ENCODE peak calls at places on chromosome 20, in seven cellular contexts. One of them, this sample, is unnamed.

GRCh38 chr20:31684153-31685003 is 38.3 kb downstream of the BCL2L1 start:
- DNase-seq in T1000: no peak
- DNase-seq in T-helper 2 cell: no peak
- DNase-seq in non-pigmented ciliary epithelial cell: no peak
- DNase-seq in mammary epithelial cell: no peak
- DNase-seq in CD8-positive, alpha-beta memory T cell: no peak
- DNase-seq in stimulated activated CD4-positive, alpha-beta T cell treated with anti-CD3 and anti-CD28 coated beads, Interleukin-1b, Interleukin-23, amount 100 ng/mL, for 4 hours: no peak
- DNase-seq in this sample: no peak

GRCh38 chr20:10271470-10272219 is 53.0 kb downstream of the SNAP25 start:
- DNase-seq in T1000: no peak
- DNase-seq in T-helper 2 cell: no peak
- DNase-seq in non-pigmented ciliary epithelial cell: no peak
- DNase-seq in mammary epithelial cell: no peak
- DNase-seq in CD8-positive, alpha-beta memory T cell: no peak
- DNase-seq in stimulated activated CD4-positive, alpha-beta T cell treated with anti-CD3 and anti-CD28 coated beads, Interleukin-1b, Interleukin-23, amount 100 ng/mL, for 4 hours: no peak
- DNase-seq in this sample: no peak

GRCh38 chr20:45934046-45934586 is 367 bp upstream of the PCIF1 start:
- DNase-seq in T1000: no peak
- DNase-seq in T-helper 2 cell: peak
- DNase-seq in non-pigmented ciliary epithelial cell: no peak
- DNase-seq in mammary epithelial cell: no peak
- DNase-seq in CD8-positive, alpha-beta memory T cell: peak
- DNase-seq in stimulated activated CD4-positive, alpha-beta T cell treated with anti-CD3 and anti-CD28 coated beads, Interleukin-1b, Interleukin-23, amount 100 ng/mL, for 4 hours: no peak
- DNase-seq in this sample: no peak

GRCh38 chr20:24480523-24480922 is 11.1 kb downstream of the SYNDIG1 start:
- DNase-seq in T1000: no peak
- DNase-seq in T-helper 2 cell: no peak
- DNase-seq in non-pigmented ciliary epithelial cell: no peak
- DNase-seq in mammary epithelial cell: no peak
- DNase-seq in CD8-positive, alpha-beta memory T cell: no peak
- DNase-seq in stimulated activated CD4-positive, alpha-beta T cell treated with anti-CD3 and anti-CD28 coated beads, Interleukin-1b, Interleukin-23, amount 100 ng/mL, for 4 hours: no peak
- DNase-seq in this sample: no peak

GRCh38 chr20:5168582-5169396 is 42.0 kb downstream of the CDS2 start:
- DNase-seq in T1000: peak
- DNase-seq in T-helper 2 cell: no peak
- DNase-seq in non-pigmented ciliary epithelial cell: no peak
- DNase-seq in mammary epithelial cell: peak
- DNase-seq in CD8-positive, alpha-beta memory T cell: no peak
- DNase-seq in stimulated activated CD4-positive, alpha-beta T cell treated with anti-CD3 and anti-CD28 coated beads, Interleukin-1b, Interleukin-23, amount 100 ng/mL, for 4 hours: no peak
- DNase-seq in this sample: no peak

GRCh38 chr20:62925420-62926228 is 681 bp downstream of the DIDO1 start:
- DNase-seq in T1000: no peak
- DNase-seq in T-helper 2 cell: peak
- DNase-seq in non-pigmented ciliary epithelial cell: no peak
- DNase-seq in mammary epithelial cell: peak
- DNase-seq in CD8-positive, alpha-beta memory T cell: peak
- DNase-seq in stimulated activated CD4-positive, alpha-beta T cell treated with anti-CD3 and anti-CD28 coated beads, Interleukin-1b, Interleukin-23, amount 100 ng/mL, for 4 hours: peak
- DNase-seq in this sample: no peak

GRCh38 chr20:11117808-11118528 is 444.2 kb upstream of the JAG1 start:
- DNase-seq in T1000: peak
- DNase-seq in T-helper 2 cell: no peak
- DNase-seq in non-pigmented ciliary epithelial cell: peak
- DNase-seq in mammary epithelial cell: peak
- DNase-seq in CD8-positive, alpha-beta memory T cell: no peak
- DNase-seq in stimulated activated CD4-positive, alpha-beta T cell treated with anti-CD3 and anti-CD28 coated beads, Interleukin-1b, Interleukin-23, amount 100 ng/mL, for 4 hours: no peak
- DNase-seq in this sample: no peak

GRCh38 chr20:1345030-1345755 is 16.3 kb upstream of the SDCBP2 start:
- DNase-seq in T1000: no peak
- DNase-seq in T-helper 2 cell: no peak
- DNase-seq in non-pigmented ciliary epithelial cell: no peak
- DNase-seq in mammary epithelial cell: no peak
- DNase-seq in CD8-positive, alpha-beta memory T cell: no peak
- DNase-seq in stimulated activated CD4-positive, alpha-beta T cell treated with anti-CD3 and anti-CD28 coated beads, Interleukin-1b, Interleukin-23, amount 100 ng/mL, for 4 hours: no peak
- DNase-seq in this sample: no peak

GRCh38 chr20:57598060-57598459 is 22.2 kb downstream of the ZBP1 start:
- DNase-seq in T1000: no peak
- DNase-seq in T-helper 2 cell: no peak
- DNase-seq in non-pigmented ciliary epithelial cell: no peak
- DNase-seq in mammary epithelial cell: no peak
- DNase-seq in CD8-positive, alpha-beta memory T cell: no peak
- DNase-seq in stimulated activated CD4-positive, alpha-beta T cell treated with anti-CD3 and anti-CD28 coated beads, Interleukin-1b, Interleukin-23, amount 100 ng/mL, for 4 hours: no peak
- DNase-seq in this sample: no peak

GRCh38 chr20:53767206-53767924 is 173.7 kb upstream of the ZNF217 start:
- DNase-seq in T1000: no peak
- DNase-seq in T-helper 2 cell: no peak
- DNase-seq in non-pigmented ciliary epithelial cell: no peak
- DNase-seq in mammary epithelial cell: no peak
- DNase-seq in CD8-positive, alpha-beta memory T cell: no peak
- DNase-seq in stimulated activated CD4-positive, alpha-beta T cell treated with anti-CD3 and anti-CD28 coated beads, Interleukin-1b, Interleukin-23, amount 100 ng/mL, for 4 hours: no peak
- DNase-seq in this sample: no peak

GRCh38 chr20:44089987-44090674 is 96.9 kb downstream of the JPH2 start:
- DNase-seq in T1000: peak
- DNase-seq in T-helper 2 cell: no peak
- DNase-seq in non-pigmented ciliary epithelial cell: peak
- DNase-seq in mammary epithelial cell: peak
- DNase-seq in CD8-positive, alpha-beta memory T cell: no peak
- DNase-seq in stimulated activated CD4-positive, alpha-beta T cell treated with anti-CD3 and anti-CD28 coated beads, Interleukin-1b, Interleukin-23, amount 100 ng/mL, for 4 hours: no peak
- DNase-seq in this sample: no peak

GRCh38 chr20:45867811-45868176 is 10.4 kb downstream of the ZSWIM3 start:
- DNase-seq in T1000: peak
- DNase-seq in T-helper 2 cell: no peak
- DNase-seq in non-pigmented ciliary epithelial cell: no peak
- DNase-seq in mammary epithelial cell: peak
- DNase-seq in CD8-positive, alpha-beta memory T cell: no peak
- DNase-seq in stimulated activated CD4-positive, alpha-beta T cell treated with anti-CD3 and anti-CD28 coated beads, Interleukin-1b, Interleukin-23, amount 100 ng/mL, for 4 hours: no peak
- DNase-seq in this sample: peak

GRCh38 chr20:22385602-22386299 is 198.6 kb downstream of the FOXA2 start:
- DNase-seq in T1000: no peak
- DNase-seq in T-helper 2 cell: no peak
- DNase-seq in non-pigmented ciliary epithelial cell: no peak
- DNase-seq in mammary epithelial cell: peak
- DNase-seq in CD8-positive, alpha-beta memory T cell: no peak
- DNase-seq in stimulated activated CD4-positive, alpha-beta T cell treated with anti-CD3 and anti-CD28 coated beads, Interleukin-1b, Interleukin-23, amount 100 ng/mL, for 4 hours: no peak
- DNase-seq in this sample: no peak

GRCh38 chr20:41367393-41367695 is 726 bp upstream of the EMILIN3 start:
- DNase-seq in T1000: no peak
- DNase-seq in T-helper 2 cell: no peak
- DNase-seq in non-pigmented ciliary epithelial cell: no peak
- DNase-seq in mammary epithelial cell: no peak
- DNase-seq in CD8-positive, alpha-beta memory T cell: no peak
- DNase-seq in stimulated activated CD4-positive, alpha-beta T cell treated with anti-CD3 and anti-CD28 coated beads, Interleukin-1b, Interleukin-23, amount 100 ng/mL, for 4 hours: no peak
- DNase-seq in this sample: no peak

GRCh38 chr20:25987073-25987927 is 290.6 kb upstream of the ZNF337 start:
- DNase-seq in T1000: no peak
- DNase-seq in T-helper 2 cell: peak
- DNase-seq in non-pigmented ciliary epithelial cell: no peak
- DNase-seq in mammary epithelial cell: peak
- DNase-seq in CD8-positive, alpha-beta memory T cell: peak
- DNase-seq in stimulated activated CD4-positive, alpha-beta T cell treated with anti-CD3 and anti-CD28 coated beads, Interleukin-1b, Interleukin-23, amount 100 ng/mL, for 4 hours: peak
- DNase-seq in this sample: no peak

GRCh38 chr20:1177680-1178079 is 7.1 kb downstream of the TMEM74B start:
- DNase-seq in T1000: no peak
- DNase-seq in T-helper 2 cell: no peak
- DNase-seq in non-pigmented ciliary epithelial cell: no peak
- DNase-seq in mammary epithelial cell: no peak
- DNase-seq in CD8-positive, alpha-beta memory T cell: no peak
- DNase-seq in stimulated activated CD4-positive, alpha-beta T cell treated with anti-CD3 and anti-CD28 coated beads, Interleukin-1b, Interleukin-23, amount 100 ng/mL, for 4 hours: no peak
- DNase-seq in this sample: no peak

GRCh38 chr20:10453241-10453640 is 18.1 kb downstream of the SLX4IP start:
- DNase-seq in T1000: no peak
- DNase-seq in T-helper 2 cell: no peak
- DNase-seq in non-pigmented ciliary epithelial cell: no peak
- DNase-seq in mammary epithelial cell: no peak
- DNase-seq in CD8-positive, alpha-beta memory T cell: no peak
- DNase-seq in stimulated activated CD4-positive, alpha-beta T cell treated with anti-CD3 and anti-CD28 coated beads, Interleukin-1b, Interleukin-23, amount 100 ng/mL, for 4 hours: no peak
- DNase-seq in this sample: no peak

GRCh38 chr20:3744806-3745685 is 12.6 kb downstream of the HSPA12B start:
- DNase-seq in T1000: peak
- DNase-seq in T-helper 2 cell: peak
- DNase-seq in non-pigmented ciliary epithelial cell: no peak
- DNase-seq in mammary epithelial cell: peak
- DNase-seq in CD8-positive, alpha-beta memory T cell: peak
- DNase-seq in stimulated activated CD4-positive, alpha-beta T cell treated with anti-CD3 and anti-CD28 coated beads, Interleukin-1b, Interleukin-23, amount 100 ng/mL, for 4 hours: peak
- DNase-seq in this sample: no peak

GRCh38 chr20:50277460-50278376 is 87.1 kb downstream of the CEBPB start:
- DNase-seq in T1000: no peak
- DNase-seq in T-helper 2 cell: no peak
- DNase-seq in non-pigmented ciliary epithelial cell: no peak
- DNase-seq in mammary epithelial cell: no peak
- DNase-seq in CD8-positive, alpha-beta memory T cell: no peak
- DNase-seq in stimulated activated CD4-positive, alpha-beta T cell treated with anti-CD3 and anti-CD28 coated beads, Interleukin-1b, Interleukin-23, amount 100 ng/mL, for 4 hours: no peak
- DNase-seq in this sample: no peak

GRCh38 chr20:7657569-7657968 is 282.7 kb downstream of the HAO1 start:
- DNase-seq in T1000: no peak
- DNase-seq in T-helper 2 cell: no peak
- DNase-seq in non-pigmented ciliary epithelial cell: no peak
- DNase-seq in mammary epithelial cell: peak
- DNase-seq in CD8-positive, alpha-beta memory T cell: no peak
- DNase-seq in stimulated activated CD4-positive, alpha-beta T cell treated with anti-CD3 and anti-CD28 coated beads, Interleukin-1b, Interleukin-23, amount 100 ng/mL, for 4 hours: no peak
- DNase-seq in this sample: no peak

GRCh38 chr20:45059022-45059728 is 41.8 kb downstream of the KCNS1 start:
- DNase-seq in T1000: no peak
- DNase-seq in T-helper 2 cell: no peak
- DNase-seq in non-pigmented ciliary epithelial cell: no peak
- DNase-seq in mammary epithelial cell: peak
- DNase-seq in CD8-positive, alpha-beta memory T cell: no peak
- DNase-seq in stimulated activated CD4-positive, alpha-beta T cell treated with anti-CD3 and anti-CD28 coated beads, Interleukin-1b, Interleukin-23, amount 100 ng/mL, for 4 hours: no peak
- DNase-seq in this sample: no peak

GRCh38 chr20:38805958-38806854 is 709 bp downstream of the PPP1R16B start:
- DNase-seq in T1000: no peak
- DNase-seq in T-helper 2 cell: peak
- DNase-seq in non-pigmented ciliary epithelial cell: no peak
- DNase-seq in mammary epithelial cell: no peak
- DNase-seq in CD8-positive, alpha-beta memory T cell: peak
- DNase-seq in stimulated activated CD4-positive, alpha-beta T cell treated with anti-CD3 and anti-CD28 coated beads, Interleukin-1b, Interleukin-23, amount 100 ng/mL, for 4 hours: peak
- DNase-seq in this sample: no peak

GRCh38 chr20:56764671-56765070 is 135.6 kb downstream of the TFAP2C start:
- DNase-seq in T1000: no peak
- DNase-seq in T-helper 2 cell: no peak
- DNase-seq in non-pigmented ciliary epithelial cell: no peak
- DNase-seq in mammary epithelial cell: no peak
- DNase-seq in CD8-positive, alpha-beta memory T cell: no peak
- DNase-seq in stimulated activated CD4-positive, alpha-beta T cell treated with anti-CD3 and anti-CD28 coated beads, Interleukin-1b, Interleukin-23, amount 100 ng/mL, for 4 hours: no peak
- DNase-seq in this sample: no peak

GRCh38 chr20:4835244-4836177 is 113.8 kb downstream of the PRND start:
- DNase-seq in T1000: no peak
- DNase-seq in T-helper 2 cell: no peak
- DNase-seq in non-pigmented ciliary epithelial cell: no peak
- DNase-seq in mammary epithelial cell: no peak
- DNase-seq in CD8-positive, alpha-beta memory T cell: no peak
- DNase-seq in stimulated activated CD4-positive, alpha-beta T cell treated with anti-CD3 and anti-CD28 coated beads, Interleukin-1b, Interleukin-23, amount 100 ng/mL, for 4 hours: no peak
- DNase-seq in this sample: no peak

GRCh38 chr20:10596726-10597125 is 77.1 kb downstream of the JAG1 start:
- DNase-seq in T1000: no peak
- DNase-seq in T-helper 2 cell: no peak
- DNase-seq in non-pigmented ciliary epithelial cell: peak
- DNase-seq in mammary epithelial cell: peak
- DNase-seq in CD8-positive, alpha-beta memory T cell: no peak
- DNase-seq in stimulated activated CD4-positive, alpha-beta T cell treated with anti-CD3 and anti-CD28 coated beads, Interleukin-1b, Interleukin-23, amount 100 ng/mL, for 4 hours: no peak
- DNase-seq in this sample: peak

GRCh38 chr20:18992418-18992817 is 178.8 kb downstream of the SCP2D1 start:
- DNase-seq in T1000: no peak
- DNase-seq in T-helper 2 cell: no peak
- DNase-seq in non-pigmented ciliary epithelial cell: no peak
- DNase-seq in mammary epithelial cell: no peak
- DNase-seq in CD8-positive, alpha-beta memory T cell: no peak
- DNase-seq in stimulated activated CD4-positive, alpha-beta T cell treated with anti-CD3 and anti-CD28 coated beads, Interleukin-1b, Interleukin-23, amount 100 ng/mL, for 4 hours: no peak
- DNase-seq in this sample: no peak

GRCh38 chr20:4559106-4559505 is 162.6 kb upstream of the PRND start:
- DNase-seq in T1000: no peak
- DNase-seq in T-helper 2 cell: no peak
- DNase-seq in non-pigmented ciliary epithelial cell: no peak
- DNase-seq in mammary epithelial cell: no peak
- DNase-seq in CD8-positive, alpha-beta memory T cell: no peak
- DNase-seq in stimulated activated CD4-positive, alpha-beta T cell treated with anti-CD3 and anti-CD28 coated beads, Interleukin-1b, Interleukin-23, amount 100 ng/mL, for 4 hours: no peak
- DNase-seq in this sample: no peak

GRCh38 chr20:17562804-17563305 is 7.0 kb upstream of the DSTN start:
- DNase-seq in T1000: no peak
- DNase-seq in T-helper 2 cell: no peak
- DNase-seq in non-pigmented ciliary epithelial cell: no peak
- DNase-seq in mammary epithelial cell: peak
- DNase-seq in CD8-positive, alpha-beta memory T cell: no peak
- DNase-seq in stimulated activated CD4-positive, alpha-beta T cell treated with anti-CD3 and anti-CD28 coated beads, Interleukin-1b, Interleukin-23, amount 100 ng/mL, for 4 hours: no peak
- DNase-seq in this sample: peak

GRCh38 chr20:48387675-48388074 is 440.1 kb downstream of the PREX1 start:
- DNase-seq in T1000: no peak
- DNase-seq in T-helper 2 cell: no peak
- DNase-seq in non-pigmented ciliary epithelial cell: no peak
- DNase-seq in mammary epithelial cell: no peak
- DNase-seq in CD8-positive, alpha-beta memory T cell: no peak
- DNase-seq in stimulated activated CD4-positive, alpha-beta T cell treated with anti-CD3 and anti-CD28 coated beads, Interleukin-1b, Interleukin-23, amount 100 ng/mL, for 4 hours: no peak
- DNase-seq in this sample: no peak